ENCODE peak calls at places on chromosomes 11 and 22, in eight cellular contexts. W is small intestine; Y is stimulated activated CD8-positive, alpha-beta memory T cell treated with anti-CD3 and anti-CD28 coated beads, Interleukin-15, amount 100 ng/mL, for 24 hours; K is left colon; U is activated T-cell treated with anti-CD3 and anti-CD28 coated beads for 4 hours; L is H7; H is neural crest cell; D is GM12891. P is an unnamed sample.

GRCh38 chr22:47402876-47403525 is 640.6 kb downstream of the TBC1D22A start:
- DNase-seq in K (no peak), W (no peak), Y (no peak), U (no peak), L (peak), D (no peak), H (no peak), P (no peak)

GRCh38 chr22:50630376-50630775 is 2.4 kb upstream of the ARSA start:
- DNase-seq in D (no peak), H (no peak), U (no peak), L (no peak), W (no peak), K (no peak), Y (no peak), P (no peak)

GRCh38 chr11:72771507-72771906 is 19.3 kb upstream of the ARAP1 start:
- DNase-seq in H (no peak), K (no peak), L (no peak), U (no peak), W (no peak), D (no peak), Y (no peak), P (no peak)

GRCh38 chr22:38802671-38803121 is 8.8 kb upstream of the DNAL4 start:
- DNase-seq in W (peak), U (no peak), K (no peak), D (no peak), H (no peak), Y (no peak), L (peak), P (no peak)

GRCh38 chr11:119764108-119764874 is 35.3 kb upstream of the NECTIN1 start:
- DNase-seq in Y (no peak), W (peak), K (no peak), H (no peak), D (no peak), U (no peak), L (no peak), P (no peak)

GRCh38 chr22:40509401-40510134 is 127.0 kb downstream of the MRTFA start:
- DNase-seq in Y (no peak), D (no peak), W (peak), L (no peak), U (no peak), H (no peak), K (peak), P (no peak)

GRCh38 chr11:75802913-75803820 is 11.8 kb upstream of the UVRAG start:
- DNase-seq in Y (peak), U (peak), D (peak), W (peak), K (peak), H (peak), L (peak), P (peak)

GRCh38 chr11:134579709-134580634 is 167.9 kb upstream of the B3GAT1 start:
- DNase-seq in H (no peak), L (peak), D (no peak), W (peak), Y (no peak), K (no peak), U (no peak), P (no peak)

GRCh38 chr11:9765320-9766101 is 101.6 kb downstream of the SWAP70 start:
- DNase-seq in K (no peak), H (no peak), D (no peak), Y (no peak), L (peak), U (no peak), W (no peak), P (no peak)

GRCh38 chr22:49925525-49926128 is 7.2 kb downstream of the CRELD2 start:
- DNase-seq in W (no peak), H (no peak), U (peak), L (no peak), K (no peak), D (peak), Y (no peak), P (peak)

GRCh38 chr11:117730256-117730800 is 66.7 kb downstream of the DSCAML1 start:
- DNase-seq in W (no peak), H (no peak), Y (no peak), K (no peak), U (no peak), D (no peak), L (no peak), P (no peak)

GRCh38 chr22:49613871-49614270 is 213.8 kb downstream of the BRD1 start:
- DNase-seq in L (peak), D (no peak), U (no peak), H (no peak), W (no peak), K (no peak), Y (no peak), P (no peak)

GRCh38 chr22:22687638-22688500 is 43.5 kb downstream of the GGTLC2 start:
- DNase-seq in K (no peak), Y (no peak), D (no peak), L (peak), H (peak), W (peak), U (no peak), P (no peak)

GRCh38 chr11:47918882-47919495 is 61.4 kb upstream of the PTPRJ start:
- DNase-seq in D (no peak), Y (no peak), K (no peak), W (no peak), H (no peak), U (no peak), L (no peak), P (no peak)

GRCh38 chr11:13699041-13699440 is 30.6 kb downstream of the FAR1 start:
- DNase-seq in W (peak), K (no peak), Y (no peak), D (no peak), L (no peak), U (no peak), H (no peak), P (no peak)

GRCh38 chr22:24392218-24392931 is 35.0 kb upstream of the ADORA2A start:
- DNase-seq in U (no peak), L (no peak), W (peak), H (no peak), D (no peak), K (no peak), Y (no peak), P (no peak)

GRCh38 chr11:81574301-81574700 is 1159.4 kb downstream of the FAM181B start:
- DNase-seq in L (no peak), D (no peak), K (no peak), Y (no peak), W (no peak), H (no peak), U (no peak), P (no peak)

GRCh38 chr11:120244476-120244875 is 4.5 kb downstream of the POU2F3 start:
- DNase-seq in L (no peak), K (no peak), Y (no peak), H (no peak), W (no peak), U (no peak), D (no peak), P (no peak)

GRCh38 chr11:63536669-63537292 is at the start of gene PLAAT4:
- DNase-seq in H (no peak), W (peak), L (peak), D (no peak), K (no peak), U (no peak), Y (no peak), P (peak)

GRCh38 chr11:47161890-47162289 is 14.8 kb downstream of the ARFGAP2 start:
- DNase-seq in H (no peak), L (no peak), U (no peak), K (no peak), D (no peak), W (no peak), Y (no peak), P (no peak)

GRCh38 chr11:57475191-57475590 is 14.9 kb downstream of the RTN4RL2 start:
- DNase-seq in H (no peak), U (no peak), K (no peak), D (no peak), W (no peak), Y (no peak), L (no peak), P (no peak)

GRCh38 chr22:48940988-48941902 is 886.4 kb downstream of the BRD1 start:
- DNase-seq in L (peak), U (no peak), W (no peak), H (no peak), D (no peak), K (no peak), Y (no peak), P (no peak)

GRCh38 chr11:108559904-108560303 is 33.7 kb downstream of the EXPH5 start:
- DNase-seq in W (no peak), L (no peak), D (no peak), H (no peak), K (no peak), Y (no peak), U (no peak), P (no peak)

GRCh38 chr22:50309601-50309991 is 2.1 kb upstream of the PLXNB2 start:
- DNase-seq in K (no peak), Y (no peak), L (no peak), U (no peak), W (no peak), H (no peak), D (no peak), P (no peak)

GRCh38 chr22:32916025-32916424 is 114.5 kb downstream of the TIMP3 start:
- DNase-seq in U (no peak), K (no peak), H (no peak), D (no peak), W (no peak), Y (no peak), L (no peak), P (no peak)

GRCh38 chr11:124762077-124762623 is at the start of gene ESAM:
- DNase-seq in L (peak), W (peak), U (no peak), K (no peak), Y (peak), H (no peak), D (peak), P (peak)

GRCh38 chr22:39996732-39997131 is 2.0 kb downstream of the FAM83F start:
- DNase-seq in Y (no peak), L (no peak), U (no peak), K (no peak), H (no peak), D (no peak), W (peak), P (no peak)

GRCh38 chr11:67356867-67357561 is 3.7 kb upstream of the POLD4 start:
- DNase-seq in H (peak), W (peak), K (peak), Y (no peak), D (no peak), U (peak), L (peak), P (peak)

GRCh38 chr11:64094463-64095223 is 58.9 kb downstream of the FLRT1 start:
- DNase-seq in D (no peak), W (no peak), U (no peak), L (peak), H (no peak), Y (no peak), K (no peak), P (no peak)

GRCh38 chr22:23796461-23796860 is 9.7 kb downstream of the SMARCB1 start:
- DNase-seq in W (no peak), L (peak), U (no peak), D (no peak), Y (no peak), K (no peak), H (no peak), P (no peak)

GRCh38 chr11:11468919-11469318 is 115.9 kb upstream of the CSNK2A3 start:
- DNase-seq in D (no peak), W (no peak), L (no peak), H (no peak), U (no peak), K (no peak), Y (no peak), P (no peak)

GRCh38 chr22:41543854-41544670 is at the start of gene POLR3H:
- DNase-seq in Y (peak), H (peak), U (peak), W (peak), D (peak), L (peak), K (peak), P (peak)

GRCh38 chr11:10450451-10451398 is 4.3 kb upstream of the AMPD3 start:
- DNase-seq in W (peak), H (peak), K (peak), U (no peak), Y (no peak), L (peak), D (peak), P (peak)